ENCODE peak calls at places on chromosomes 11 and 22, in seven cellular contexts. U, I, A, J, L, E and B are unnamed samples.

GRCh38 chr11:92225563-92226308 is 1.1 kb downstream of the FAT3 start:
- DNase-seq in I (no peak), L (peak; percentile 30), A (peak; percentile 27), E (no peak), U (peak; percentile 12), J (no peak), B (no peak)

GRCh38 chr11:5620606-5621521 is 3.9 kb upstream of the TRIM34 start:
- DNase-seq in E (no peak), J (peak; percentile 34), A (no peak), I (peak; percentile 80), U (peak; percentile 43), L (no peak), B (no peak)

GRCh38 chr22:36528336-36528735 is 630 bp downstream of the EIF3D start:
- DNase-seq in E (no peak), A (no peak), L (no peak), U (no peak), J (peak; percentile 19), I (no peak), B (no peak)

GRCh38 chr11:93059074-93059957 is 89.9 kb downstream of the MTNR1B start:
- DNase-seq in I (no peak), J (no peak), A (no peak), L (no peak), U (no peak), E (no peak), B (no peak)

GRCh38 chr22:37018815-37019308 is 385 bp downstream of the TST start:
- DNase-seq in J (peak; percentile 53), U (peak; percentile 54), L (peak; percentile 91), I (no peak), A (peak; percentile 74), E (no peak), B (peak; percentile 72)

GRCh38 chr11:1701041-1701807 is 4.2 kb downstream of the KRTAP5-6 start:
- DNase-seq in I (no peak), E (no peak), L (no peak), A (no peak), U (no peak), J (no peak), B (no peak)

GRCh38 chr22:46750861-46751260 is 11.6 kb upstream of the TBC1D22A start:
- DNase-seq in J (no peak), L (no peak), I (no peak), A (peak; percentile 81), U (no peak), E (no peak), B (peak; percentile 79)

GRCh38 chr11:68038718-68039525 is at the start of gene TCIRG1:
- DNase-seq in L (peak; percentile 91), U (peak; percentile 88), J (peak; percentile 94), E (no peak), I (peak; percentile 93), A (peak; percentile 88), B (peak; percentile 93)

GRCh38 chr11:2265854-2266585 is 4.4 kb downstream of the ASCL2 start:
- DNase-seq in J (no peak), E (no peak), A (no peak), I (no peak), L (peak; percentile 15), U (peak; percentile 3), B (no peak)

GRCh38 chr11:65355013-65355775 is 643 bp downstream of the TIGD3 start:
- DNase-seq in L (peak; percentile 60), E (no peak), U (no peak), I (peak; percentile 37), J (peak; percentile 33), A (no peak), B (peak; percentile 48)

GRCh38 chr22:28044546-28045173 is 125.6 kb upstream of the PITPNB start:
- DNase-seq in J (no peak), A (no peak), L (no peak), I (no peak), E (no peak), U (no peak), B (no peak)

GRCh38 chr11:104254347-104254746 is 90.4 kb upstream of the PDGFD start:
- DNase-seq in I (no peak), J (peak; percentile 42), L (no peak), U (no peak), A (peak; percentile 25), E (no peak), B (no peak)

GRCh38 chr22:30396871-30397655 is at the start of gene SEC14L2:
- DNase-seq in U (peak; percentile 79), I (peak; percentile 55), A (peak; percentile 71), J (peak; percentile 62), L (peak; percentile 75), E (no peak), B (peak; percentile 87)

GRCh38 chr11:127000291-127000968 is at the start of gene KIRREL3:
- DNase-seq in U (no peak), A (no peak), L (no peak), E (no peak), I (peak; percentile 58), J (no peak), B (no peak)

GRCh38 chr22:42641801-42642413 is 1.5 kb upstream of the ATP5MGL start:
- DNase-seq in J (no peak), A (no peak), I (no peak), E (no peak), U (no peak), L (peak; percentile 63), B (no peak)

GRCh38 chr22:32325811-32326237 is 31.8 kb upstream of the RFPL3 start:
- DNase-seq in J (no peak), A (no peak), E (no peak), L (no peak), U (no peak), I (no peak), B (no peak)

GRCh38 chr22:32327596-32328171 is 30.0 kb upstream of the RFPL3 start:
- DNase-seq in I (no peak), A (no peak), J (no peak), U (no peak), L (no peak), E (no peak), B (no peak)

GRCh38 chr22:32327066-32327465 is 30.6 kb upstream of the RFPL3 start:
- DNase-seq in E (no peak), J (no peak), L (no peak), I (no peak), U (no peak), A (no peak), B (peak; percentile 34)

GRCh38 chr22:32325416-32325801 is 32.3 kb upstream of the RFPL3 start:
- DNase-seq in A (no peak), I (no peak), U (no peak), E (no peak), J (no peak), L (peak; percentile 56), B (no peak)

DNA sequence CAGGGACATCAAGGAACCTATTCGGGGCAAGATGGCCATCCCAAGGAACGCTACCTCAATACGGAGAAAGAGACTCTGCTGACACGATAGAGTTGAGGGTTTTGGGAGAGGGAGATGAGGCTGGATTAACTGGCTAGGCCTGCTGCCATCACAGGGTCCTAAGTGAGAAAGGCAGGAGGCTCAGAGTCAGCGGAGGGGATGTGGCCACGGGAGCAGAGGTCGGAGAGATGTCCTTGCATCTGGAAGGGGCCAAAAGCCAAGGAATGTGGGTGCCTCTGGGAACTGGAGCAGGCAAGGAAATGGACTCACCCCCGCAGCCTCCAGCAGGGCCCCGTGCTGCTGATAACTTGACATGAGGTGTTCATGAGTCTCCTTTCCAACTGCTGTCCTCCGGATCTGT is 31.0 kb upstream of the RFPL3 start:
- DNase-seq in A (no peak), I (no peak), U (no peak), L (no peak), J (no peak), E (no peak), B (no peak)
- TF ChIP-seq POLR2A in A (no peak), I (no peak), U (no peak), L (no peak), J (no peak), E (no peak), B (no peak)

DNA sequence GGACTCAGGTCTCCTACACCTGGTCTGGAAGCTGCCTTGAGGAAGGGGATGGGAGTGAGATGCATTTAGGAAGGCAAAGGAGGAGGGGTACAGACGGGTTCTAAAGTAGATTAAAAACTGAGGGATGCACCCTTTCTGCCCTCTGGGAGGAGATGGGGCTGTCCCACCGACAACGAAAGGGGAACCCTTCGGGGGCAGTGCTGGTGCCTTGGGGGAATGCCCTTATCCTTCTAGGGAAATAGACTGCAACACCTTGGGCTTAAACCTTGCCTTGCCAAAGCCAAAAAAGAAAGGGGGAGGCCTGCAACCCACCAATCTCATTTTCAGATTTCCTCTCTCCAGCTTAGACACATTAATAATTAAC is 89.8 kb downstream of the PLEKHA7 start:
- DNase-seq in A (no peak), E (no peak), L (no peak), J (no peak), I (no peak), U (no peak), B (no peak)
- H3K27ac ChIP-seq in A (peak overlapping the region; percentile 62), E (peak overlapping the region; percentile 31), L (peak overlapping the region; percentile 45), J (peak overlapping the region; percentile 66), I (peak overlapping the region; percentile 75), U (peak overlapping the region; percentile 67), B (no peak overlapping the region)

DNA sequence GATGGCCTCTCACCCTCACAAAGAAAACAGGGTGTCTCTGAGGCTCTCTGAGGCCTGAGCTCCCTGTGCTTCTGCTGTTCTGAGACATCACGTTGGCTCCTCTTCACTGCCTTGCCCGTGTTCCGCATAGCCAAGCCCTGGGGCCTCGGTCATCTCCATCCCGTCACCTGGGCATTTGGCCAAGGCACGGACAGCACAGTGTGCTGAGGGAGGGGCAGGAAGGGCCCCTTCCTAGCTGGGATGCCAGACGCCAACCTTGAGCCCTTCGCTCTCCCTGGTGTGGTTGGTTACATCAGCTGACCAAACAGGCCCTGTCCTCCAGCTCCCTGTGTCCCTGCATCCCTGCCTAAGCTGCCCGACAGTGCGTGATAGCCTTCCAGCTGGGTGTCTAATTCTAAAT is 25.9 kb downstream of the MOV10L1 start:
- DNase-seq in I (no peak), E (no peak), A (no peak), J (no peak), U (no peak), L (peak; percentile 75), B (no peak)
- TF ChIP-seq POLR2A in I (no peak), E (no peak), A (no peak), J (no peak), U (no peak), L (no peak), B (no peak)

GRCh38 chr11:102566112-102566511 is 35.6 kb upstream of the MMP7 start:
- DNase-seq in E (no peak), L (no peak), A (no peak), U (no peak), J (no peak), I (no peak), B (no peak)

GRCh38 chr11:102564110-102564509 is 33.6 kb upstream of the MMP7 start:
- DNase-seq in U (no peak), L (no peak), A (no peak), J (no peak), E (no peak), I (peak; percentile 64), B (no peak)

GRCh38 chr11:102560555-102561011 is 30.0 kb upstream of the MMP7 start:
- DNase-seq in J (no peak), L (no peak), E (no peak), U (peak; percentile 78), I (no peak), A (no peak), B (no peak)

GRCh38 chr11:102559839-102560238 is 29.3 kb upstream of the MMP7 start:
- DNase-seq in J (no peak), I (no peak), U (no peak), A (no peak), L (no peak), E (no peak), B (no peak)

DNA sequence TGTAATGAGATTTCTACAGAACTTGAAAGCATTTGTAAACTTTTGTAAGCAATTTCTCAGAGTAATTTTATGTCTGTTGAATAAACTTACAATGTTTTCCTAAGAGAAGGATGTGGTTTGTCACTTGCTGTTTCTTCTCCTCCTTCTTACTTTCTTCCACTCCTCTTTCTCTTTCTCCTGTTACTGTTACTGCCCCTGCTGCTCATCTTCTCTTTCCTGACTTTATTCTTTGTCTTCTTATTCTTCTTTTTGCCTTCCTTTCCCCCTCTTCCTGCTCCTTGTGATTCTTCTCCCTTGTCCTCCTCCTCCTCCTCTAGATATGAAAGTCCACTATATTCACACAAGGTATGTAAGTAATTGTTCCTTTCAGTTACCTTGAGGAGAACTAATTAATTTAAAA is 31.1 kb upstream of the MMP7 start:
- DNase-seq in L (no peak), I (no peak), E (no peak), U (no peak), A (no peak), J (no peak), B (no peak)
- H3K27ac ChIP-seq in L (no peak overlapping the region), I (peak overlapping the region; percentile 57), E (no peak overlapping the region), U (peak overlapping the region; percentile 36), A (no peak overlapping the region), J (no peak overlapping the region), B (no peak overlapping the region)